ENCODE peak calls at places on chromosome 5, in seven cellular contexts. D is endodermal cell, G is Peyer's patch, U is psoas muscle, S is epithelial cell of esophagus, F is ovary, A is tibial artery. Y is an unnamed sample.
A peak's percentile ranks its signal among the peaks of the same experiment; 100 is the strongest.

GRCh38 chr5:15238006-15238405 is 262.0 kb upstream of the FBXL7 start:
- DNase-seq in D (no peak), G (no peak), U (no peak), S (no peak), F (no peak), A (no peak), Y (no peak)

GRCh38 chr5:154858251-154858971 is at the start of gene CNOT8:
- DNase-seq in D (peak; percentile 99), G (peak; percentile 98), U (peak; percentile 99), S (peak; percentile 97), F (peak; percentile 99), A (peak; percentile 99), Y (peak; percentile 98)

GRCh38 chr5:124477577-124477976 is 268.9 kb downstream of the ZNF608 start:
- DNase-seq in D (no peak), G (no peak), U (no peak), S (no peak), F (no peak), A (no peak), Y (no peak)

GRCh38 chr5:72994578-72994977 is 38.7 kb downstream of the FCHO2 start:
- DNase-seq in D (no peak), G (no peak), U (no peak), S (no peak), F (no peak), A (no peak), Y (no peak)

GRCh38 chr5:153623906-153624765 is 133.7 kb downstream of the GRIA1 start:
- DNase-seq in D (no peak), G (no peak), U (no peak), S (peak; percentile 39), F (no peak), A (no peak), Y (no peak)

GRCh38 chr5:169302046-169302445 is 1.1 kb upstream of the SLIT3 start:
- DNase-seq in D (no peak), G (no peak), U (no peak), S (no peak), F (no peak), A (no peak), Y (no peak)

GRCh38 chr5:26148569-26149107 is 889.7 kb downstream of the CDH9 start:
- DNase-seq in D (peak; percentile 82), G (no peak), U (no peak), S (no peak), F (no peak), A (no peak), Y (no peak)

GRCh38 chr5:95080456-95080855 is 204.4 kb downstream of the MCTP1 start:
- DNase-seq in D (no peak), G (no peak), U (no peak), S (no peak), F (no peak), A (no peak), Y (no peak)

GRCh38 chr5:78065663-78066062 is 228.8 kb downstream of the AP3B1 start:
- DNase-seq in D (peak; percentile 66), G (no peak), U (no peak), S (no peak), F (no peak), A (no peak), Y (no peak)
- TF ChIP-seq CTCF in D (peak; percentile 67), G (no peak), U (no peak), S (peak; percentile 10), F (no peak), A (no peak), Y (no peak)

GRCh38 chr5:3729631-3730030 is 134.0 kb downstream of the IRX1 start:
- DNase-seq in D (no peak), G (no peak), U (no peak), S (no peak), F (no peak), A (no peak), Y (no peak)

GRCh38 chr5:3736926-3737325 is 141.3 kb downstream of the IRX1 start:
- DNase-seq in D (no peak), G (no peak), U (no peak), S (no peak), F (no peak), A (no peak), Y (no peak)

GRCh38 chr5:3738909-3739308 is 143.3 kb downstream of the IRX1 start:
- DNase-seq in D (no peak), G (no peak), U (no peak), S (no peak), F (no peak), A (no peak), Y (no peak)

GRCh38 chr5:3736466-3736865 is 140.8 kb downstream of the IRX1 start:
- DNase-seq in D (no peak), G (no peak), U (no peak), S (no peak), F (no peak), A (no peak), Y (no peak)

GRCh38 chr5:3734621-3735020 is 139.0 kb downstream of the IRX1 start:
- DNase-seq in D (no peak), G (no peak), U (no peak), S (no peak), F (no peak), A (no peak), Y (no peak)
- TF ChIP-seq CTCF in D (peak; percentile 50), G (no peak), U (no peak), S (no peak), F (no peak), A (no peak), Y (no peak)

GRCh38 chr5:174409070-174409469 is 315.3 kb upstream of the MSX2 start:
- DNase-seq in D (peak; percentile 65), G (no peak), U (no peak), S (no peak), F (no peak), A (no peak), Y (no peak)
- TF ChIP-seq CTCF in D (peak; percentile 64), G (no peak), U (no peak), S (no peak), F (no peak), A (no peak), Y (no peak)

DNA sequence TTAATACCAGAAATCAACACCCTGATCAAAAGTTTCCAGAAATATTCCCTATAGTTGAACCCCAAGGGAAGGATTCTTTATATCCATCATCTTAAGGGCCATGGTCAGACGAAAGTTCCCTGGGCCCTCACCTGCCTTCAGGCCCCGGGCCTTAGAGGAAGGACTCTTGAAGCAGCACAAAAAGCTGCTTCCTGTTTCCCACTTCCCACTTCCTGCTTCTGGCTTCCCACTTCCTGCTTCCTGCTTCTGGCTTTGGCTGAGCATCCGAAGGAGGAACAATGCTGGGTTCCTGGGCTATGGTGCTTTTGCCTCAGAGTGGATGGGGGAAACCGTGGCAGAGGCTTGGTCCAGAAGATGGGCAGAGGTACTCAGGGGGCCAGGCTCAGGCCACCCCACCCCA is 25.8 kb upstream of the DAP start:
- DNase-seq in D (no peak), G (no peak), U (no peak), S (no peak), F (no peak), A (no peak), Y (no peak)
- TF ChIP-seq CTCF in D (no peak), G (no peak), U (no peak), S (no peak), F (no peak), A (no peak), Y (no peak)

DNA sequence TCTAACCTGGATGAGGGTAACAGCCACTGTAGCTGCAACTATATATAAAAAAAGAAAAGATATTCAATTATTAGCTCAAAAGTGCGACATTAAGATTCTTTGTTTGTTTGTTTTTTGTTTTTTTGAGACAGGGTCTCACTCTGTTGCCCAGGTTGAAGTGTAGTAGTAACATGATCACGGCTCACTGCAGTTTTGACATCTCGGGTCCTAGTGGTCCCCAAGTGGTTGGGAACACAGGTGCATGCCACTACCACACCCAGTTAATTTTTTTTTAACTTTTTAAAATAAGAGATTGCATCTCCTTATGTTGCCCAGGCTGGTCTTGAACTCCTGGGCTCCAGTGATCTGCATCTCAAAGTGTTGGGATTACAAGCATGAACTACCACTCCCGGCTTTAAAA is 61.8 kb downstream of the MEF2C start:
- DNase-seq in D (no peak), G (no peak), U (no peak), S (no peak), F (no peak), A (no peak), Y (no peak)
- TF ChIP-seq CTCF in D (no peak), G (no peak), U (no peak), S (no peak), F (no peak), A (no peak), Y (no peak)

DNA sequence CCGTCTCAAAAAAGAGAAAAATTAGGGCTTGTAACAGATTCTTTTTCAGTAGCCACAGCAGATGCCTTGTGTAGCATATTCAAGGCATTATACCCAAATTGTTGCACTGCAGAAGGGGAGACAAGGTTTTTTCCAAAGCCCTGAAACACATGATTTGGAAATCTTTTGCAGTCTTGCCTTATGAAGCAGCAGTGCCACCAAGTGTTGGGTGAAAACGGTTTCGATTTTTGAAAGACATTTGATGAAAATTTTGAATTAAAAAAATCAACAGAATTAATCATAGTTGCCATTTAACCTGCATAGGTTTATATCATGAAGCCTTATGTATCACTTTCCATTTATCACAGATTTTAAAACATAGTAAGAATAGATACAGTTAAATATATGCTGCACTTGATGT is 479.5 kb downstream of the TAF11L14 start:
- DNase-seq in D (no peak), G (no peak), U (no peak), S (peak; percentile 44), F (no peak), A (no peak), Y (no peak)
- TF ChIP-seq CTCF in D (peak; percentile 57), G (no peak), U (no peak), S (peak; percentile 59), F (no peak), A (no peak), Y (no peak)

GRCh38 chr5:77076961-77077820 is 9.9 kb downstream of the ZBED3 start:
- DNase-seq in D (peak; percentile 94), G (peak; percentile 51), U (peak; percentile 78), S (peak; percentile 71), F (peak; percentile 84), A (peak; percentile 78), Y (peak; percentile 56)
- TF ChIP-seq CTCF in D (peak; percentile 93), G (peak; percentile 67), U (peak; percentile 73), S (peak; percentile 43), F (peak; percentile 70), A (peak; percentile 57), Y (peak; percentile 64)

Y was measured in natural killer cell.